ENCODE peak calls at places on chromosomes 6 and 20, in six cellular contexts. M, X, J, Y, I and L are unnamed samples.

GRCh38 chr6:3612341-3613041 is 139.0 kb downstream of the PXDC1 start:
- DNase-seq in M (peak), X (peak), J (no peak), Y (no peak), I (no peak), L (no peak)

GRCh38 chr6:111572216-111572706 is 33.4 kb downstream of the TRAF3IP2 start:
- DNase-seq in M (no peak), X (no peak), J (no peak), Y (no peak), I (no peak), L (no peak)

GRCh38 chr20:38515631-38516030 is 43.0 kb downstream of the RALGAPB start:
- DNase-seq in M (no peak), X (peak), J (no peak), Y (no peak), I (no peak), L (no peak)

GRCh38 chr6:166621114-166621540 is 5.9 kb downstream of the RPS6KA2 start:
- DNase-seq in M (no peak), X (no peak), J (no peak), Y (no peak), I (peak), L (no peak)

GRCh38 chr20:31869942-31870702 is at the start of the genes DUSP15 and TTLL9:
- DNase-seq in M (no peak), X (no peak), J (no peak), Y (no peak), I (peak), L (peak)

GRCh38 chr6:149854532-149854931 is 9.6 kb downstream of the LRP11 start:
- DNase-seq in M (no peak), X (peak), J (no peak), Y (no peak), I (no peak), L (no peak)

GRCh38 chr6:37260063-37260843 is 2.3 kb upstream of the TMEM217 start:
- DNase-seq in M (no peak), X (no peak), J (no peak), Y (no peak), I (no peak), L (no peak)

GRCh38 chr6:35087361-35088280 is 53.5 kb downstream of the TCP11 start:
- DNase-seq in M (no peak), X (no peak), J (no peak), Y (peak), I (no peak), L (no peak)

GRCh38 chr6:42929928-42930360 is 664 bp downstream of the CNPY3 start:
- DNase-seq in M (peak), X (peak), J (no peak), Y (no peak), I (no peak), L (no peak)

GRCh38 chr20:47326718-47327137 is 29.8 kb downstream of the ZMYND8 start:
- DNase-seq in M (peak), X (peak), J (no peak), Y (no peak), I (no peak), L (no peak)

GRCh38 chr6:83824388-83824801 is 28.8 kb upstream of the RIPPLY2 start:
- DNase-seq in M (peak), X (no peak), J (no peak), Y (no peak), I (no peak), L (no peak)

GRCh38 chr20:49132995-49133451 is 55.1 kb downstream of the STAU1 start:
- DNase-seq in M (peak), X (peak), J (peak), Y (no peak), I (no peak), L (no peak)

GRCh38 chr20:17610566-17611289 is 40.9 kb downstream of the DSTN start:
- DNase-seq in M (peak), X (peak), J (no peak), Y (peak), I (no peak), L (peak)

GRCh38 chr6:81909981-81910910 is 157.8 kb upstream of the TENT5A start:
- DNase-seq in M (peak), X (peak), J (no peak), Y (no peak), I (no peak), L (no peak)

GRCh38 chr6:40645043-40645442 is 57.9 kb upstream of the LRFN2 start:
- DNase-seq in M (no peak), X (no peak), J (no peak), Y (no peak), I (no peak), L (no peak)

GRCh38 chr6:23282243-23283021 is 713.1 kb downstream of the HDGFL1 start:
- DNase-seq in M (peak), X (no peak), J (no peak), Y (no peak), I (no peak), L (no peak)

GRCh38 chr6:28885149-28885738 is 38.5 kb downstream of the TRIM27 start:
- DNase-seq in M (no peak), X (no peak), J (no peak), Y (no peak), I (no peak), L (no peak)
- TF ChIP-seq CTCF in M (no peak), X (no peak), J (no peak), Y (no peak), I (no peak), L (no peak)

GRCh38 chr20:24994186-24994465 is 1.6 kb upstream of the APMAP start:
- DNase-seq in M (no peak), X (no peak), J (no peak), Y (no peak), I (no peak), L (no peak)

GRCh38 chr20:24990810-24991252 is 1.7 kb downstream of the APMAP start:
- DNase-seq in M (no peak), X (no peak), J (no peak), Y (no peak), I (no peak), L (peak)

GRCh38 chr20:24991897-24992419 is 593 bp downstream of the APMAP start:
- DNase-seq in M (no peak), X (no peak), J (no peak), Y (peak), I (peak), L (peak)

GRCh38 chr20:24993337-24994185 is 1.0 kb upstream of the APMAP start:
- DNase-seq in M (peak), X (peak), J (peak), Y (no peak), I (no peak), L (no peak)

DNA sequence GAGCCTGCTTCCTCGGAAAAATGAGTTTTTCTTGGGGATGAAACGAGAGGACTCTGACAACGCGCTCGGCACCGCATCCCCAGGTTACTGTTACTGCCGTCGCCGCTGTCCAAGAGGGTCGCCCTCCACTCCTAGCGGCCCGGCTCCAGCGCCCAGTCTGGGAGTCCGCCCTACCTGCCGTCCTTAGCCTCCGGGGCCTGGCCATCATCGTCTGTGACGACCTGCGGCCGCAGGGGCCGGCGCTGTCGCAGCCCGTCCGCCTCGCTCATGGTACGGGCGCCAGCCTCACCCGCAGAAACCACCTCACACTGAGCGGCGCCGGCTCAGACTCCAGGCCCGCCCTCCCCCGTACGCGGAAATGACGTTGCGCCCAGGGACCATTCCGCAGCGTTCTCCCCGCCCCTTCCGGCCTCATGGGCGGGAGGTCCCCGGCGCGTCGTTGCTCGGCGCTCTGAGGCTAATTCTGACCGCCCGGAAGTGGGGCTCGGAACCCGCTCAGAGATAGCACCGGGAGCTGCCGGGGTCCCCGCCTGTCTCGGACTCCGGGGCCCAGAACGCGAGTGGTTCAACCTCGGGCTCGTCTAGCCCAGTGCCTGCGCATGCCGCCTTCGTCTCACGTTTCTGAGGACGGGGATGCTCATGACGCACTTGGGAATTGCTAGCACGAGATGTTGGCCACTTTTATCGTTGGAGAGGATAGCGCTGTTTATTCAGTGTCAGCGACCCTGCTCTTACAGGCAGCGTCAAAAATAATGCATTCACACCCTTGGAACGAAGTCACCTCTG is at the start of gene APMAP:
- DNase-seq in M (peak), X (peak), J (peak), Y (peak), I (peak), L (peak)
- TF ChIP-seq CTCF in M (no peak), X (no peak), J (no peak), Y (no peak), I (no peak), L (no peak)

GRCh38 chr6:89289710-89290109 is 25.4 kb downstream of the GABRR2 start:
- DNase-seq in M (no peak), X (no peak), J (no peak), Y (no peak), I (no peak), L (no peak)

GRCh38 chr6:89290401-89291155 is 24.5 kb downstream of the GABRR2 start:
- DNase-seq in M (no peak), X (no peak), J (no peak), Y (no peak), I (no peak), L (no peak)

GRCh38 chr6:89287351-89288028 is 27.6 kb downstream of the GABRR2 start:
- DNase-seq in M (no peak), X (no peak), J (no peak), Y (no peak), I (no peak), L (no peak)

GRCh38 chr6:89295981-89296380 is 19.1 kb downstream of the GABRR2 start:
- DNase-seq in M (no peak), X (no peak), J (no peak), Y (no peak), I (no peak), L (no peak)

DNA sequence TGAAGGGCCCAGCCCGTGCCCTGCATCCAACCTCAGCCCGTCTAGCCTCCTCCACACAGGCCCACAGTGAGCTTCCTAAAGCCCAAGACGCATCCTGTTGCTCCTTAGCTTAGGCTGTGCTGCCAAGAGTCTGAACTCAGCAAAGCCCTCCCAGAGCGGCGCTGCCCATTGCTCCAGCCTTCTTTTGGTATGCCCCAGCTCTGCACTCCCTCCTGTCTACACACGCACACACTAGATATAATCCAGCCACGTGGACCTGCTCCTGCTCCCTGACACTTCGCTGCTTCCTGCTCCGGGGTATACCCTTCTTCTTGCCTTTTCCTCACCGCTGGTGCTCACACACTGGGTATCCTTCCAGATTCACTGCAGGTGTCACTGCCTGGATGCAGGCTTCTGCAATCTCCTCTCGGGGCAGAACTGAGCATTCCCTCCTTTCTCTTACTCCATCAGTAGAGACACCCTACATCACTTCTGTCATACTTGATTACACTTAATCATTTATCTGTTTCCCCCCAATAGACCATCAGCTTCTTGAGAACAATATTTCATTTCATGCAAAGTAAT is 23.8 kb downstream of the GABRR2 start:
- DNase-seq in M (no peak), X (no peak), J (no peak), Y (no peak), I (no peak), L (no peak)
- TF ChIP-seq CTCF in M (no peak), X (no peak), J (no peak), Y (no peak), I (no peak), L (no peak)

DNA sequence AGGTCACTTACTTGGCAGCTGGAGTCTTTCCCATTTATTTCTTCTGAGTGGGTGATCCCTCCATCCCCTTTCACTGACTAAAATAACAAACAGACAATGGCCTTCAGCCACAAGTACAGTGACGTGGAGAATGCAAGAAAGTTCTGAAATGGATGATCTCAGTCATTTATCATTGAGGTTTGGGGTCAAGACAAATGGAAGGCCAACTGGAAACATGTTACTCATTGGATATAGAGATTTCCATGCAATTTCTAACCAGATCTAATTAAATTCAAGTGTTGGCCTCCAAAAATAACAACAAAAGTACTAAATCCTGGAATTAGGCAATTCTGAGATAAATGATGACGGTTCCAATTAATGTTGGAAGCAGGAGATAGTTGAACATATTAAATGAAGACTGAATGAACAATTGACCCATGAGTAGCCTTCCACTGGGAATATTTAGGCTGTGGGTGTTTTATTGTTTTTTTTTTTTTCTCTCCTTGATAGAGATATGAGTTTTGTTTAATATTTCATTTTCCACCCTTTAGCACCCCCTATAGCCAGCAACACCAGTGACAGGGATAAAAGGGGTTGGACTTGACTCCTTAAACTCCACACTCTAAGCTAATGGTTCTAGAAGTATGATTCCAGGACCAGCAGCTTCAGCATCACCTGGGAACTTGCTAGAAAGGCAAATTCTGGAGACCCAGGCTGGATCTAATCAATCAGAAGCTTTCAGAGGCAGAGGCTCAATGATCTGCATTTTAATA is 112.8 kb downstream of the BCAS1 start:
- DNase-seq in M (peak), X (peak), J (no peak), Y (no peak), I (no peak), L (no peak)
- TF ChIP-seq CTCF in M (peak), X (peak), J (peak), Y (no peak), I (no peak), L (no peak)